ENCODE peak calls at places on chromosomes 4 and X, in seven cellular contexts. L is A172; H is Peyer's patch; Z is CMK; T is C1 segment of cervical spinal cord; B is effector memory CD4-positive, alpha-beta T cell; U is stimulated activated CD8-positive, alpha-beta memory T cell treated with anti-CD3 and anti-CD28 coated beads, Interleukin-4, amount 100 ng/mL, for 24 hours. X is an unnamed sample.

GRCh38 chr4:27318740-27319139 is 458.1 kb downstream of the STIM2 start:
- DNase-seq in L (peak; percentile 8), H (no peak), Z (no peak), T (peak; percentile 1), B (no peak), U (no peak), X (no peak)

GRCh38 chr4:72031868-72032619 is at the start of gene NPFFR2:
- DNase-seq in L (no peak), H (peak; percentile 46), Z (no peak), T (no peak), B (no peak), U (no peak), X (no peak)

GRCh38 chr4:88939697-88940096 is 117.3 kb downstream of the FAM13A start:
- DNase-seq in L (no peak), H (no peak), Z (no peak), T (no peak), B (no peak), U (no peak), X (peak; percentile 51)

GRCh38 chr4:3461515-3462291 is 1.4 kb upstream of the DOK7 start:
- DNase-seq in L (peak; percentile 83), H (peak; percentile 67), Z (no peak), T (no peak), B (no peak), U (no peak), X (no peak)

GRCh38 chr4:73520821-73521220 is 39.3 kb downstream of the AFM start:
- DNase-seq in L (peak; percentile 52), H (no peak), Z (no peak), T (no peak), B (no peak), U (no peak), X (peak; percentile 64)

GRCh38 chrX:150731795-150732194 is 38.6 kb downstream of the MTMR1 start:
- DNase-seq in L (peak; percentile 78), H (no peak), Z (no peak), T (no peak), B (no peak), U (peak; percentile 31), X (peak; percentile 86)

GRCh38 chr4:147779449-147779848 is 47.6 kb downstream of the ARHGAP10 start:
- DNase-seq in L (no peak), H (no peak), Z (no peak), T (no peak), B (no peak), U (no peak), X (no peak)

GRCh38 chrX:112247714-112248113 is 165.1 kb upstream of the TRPC5 start:
- DNase-seq in L (no peak), H (no peak), Z (no peak), T (no peak), B (no peak), U (no peak), X (no peak)

GRCh38 chrX:103210056-103210455 is 4.9 kb upstream of the BEX4 start:
- DNase-seq in L (no peak), H (no peak), Z (no peak), T (no peak), B (no peak), U (no peak), X (no peak)

GRCh38 chr4:19880205-19880604 is 371.5 kb upstream of the SLIT2 start:
- DNase-seq in L (no peak), H (no peak), Z (no peak), T (no peak), B (no peak), U (no peak), X (no peak)

GRCh38 chr4:28557755-28558154 is 1697.1 kb downstream of the STIM2 start:
- DNase-seq in L (peak; percentile 1), H (no peak), Z (no peak), T (no peak), B (no peak), U (no peak), X (no peak)

GRCh38 chr4:131613824-131614216 is 1535.3 kb upstream of the PCDH10 start:
- DNase-seq in L (no peak), H (no peak), Z (no peak), T (no peak), B (no peak), U (no peak), X (no peak)

GRCh38 chr4:1410491-1411325 is 4.5 kb upstream of the NKX1-1 start:
- DNase-seq in L (peak; percentile 11), H (peak; percentile 50), Z (peak; percentile 11), T (no peak), B (peak; percentile 11), U (peak; percentile 49), X (no peak)

GRCh38 chr4:184851200-184851541 is 25.4 kb upstream of the ACSL1 start:
- DNase-seq in L (peak; percentile 2), H (no peak), Z (no peak), T (no peak), B (no peak), U (no peak), X (no peak)

X was measured in fibroblast of the conjunctiva.